ENCODE peak calls at places on chromosomes 4 and X, in four cellular contexts. O is left ventricle myocardium superior, W is tibial artery, V is A172. E is an unnamed sample.
A peak's percentile ranks its signal among the peaks of the same experiment; 100 is the strongest.

GRCh38 chr4:139301821-139302611 is at the start of gene NDUFC1:
- DNase-seq in O (peak; percentile 53), W (peak; percentile 78), V (peak; percentile 42), E (peak; percentile 75)

GRCh38 chr4:10018818-10019438 is 2.4 kb downstream of the SLC2A9 start:
- DNase-seq in O (peak; percentile 99), W (peak; percentile 99), V (no peak), E (peak; percentile 99)

GRCh38 chr4:10083861-10084641 is 32.5 kb downstream of the WDR1 start:
- DNase-seq in O (peak; percentile 67), W (peak; percentile 64), V (no peak), E (no peak)

GRCh38 chr4:139629761-139630160 is 35.9 kb upstream of the MGST2 start:
- DNase-seq in O (no peak), W (no peak), V (no peak), E (no peak)

GRCh38 chr4:74117024-74117534 is 18.1 kb upstream of the CXCL2 start:
- DNase-seq in O (peak; percentile 31), W (peak; percentile 81), V (peak; percentile 76), E (peak; percentile 68)

GRCh38 chrX:119696251-119696890 is 3.4 kb upstream of the SEPTIN6 start:
- DNase-seq in O (no peak), W (no peak), V (no peak), E (no peak)

GRCh38 chrX:64184396-64184795 is 21.1 kb downstream of the AMER1 start:
- DNase-seq in O (no peak), W (no peak), V (no peak), E (no peak)

GRCh38 chr4:7442609-7443140 is 7.9 kb upstream of the PSAPL1 start:
- DNase-seq in O (peak; percentile 17), W (no peak), V (no peak), E (no peak)

GRCh38 chr4:74659576-74660411 is 134.5 kb downstream of the BTC start:
- DNase-seq in O (no peak), W (no peak), V (peak; percentile 92), E (no peak)

GRCh38 chrX:84709987-84710386 is 207.7 kb upstream of the HDX start:
- DNase-seq in O (no peak), W (no peak), V (no peak), E (no peak)

E was measured in right cardiac atrium.